ENCODE peak calls at places on chromosomes 1 and 21, in five cellular contexts. C is LHCN-M2; Q is stomach; F is upper lobe of right lung; L is stimulated activated CD4-positive, alpha-beta T cell treated with anti-CD3 and anti-CD28 coated beads, Interleukin-2, amount 100 ng/mL, for 48 hours. K is an unnamed sample.

GRCh38 chr1:62487956-62488355 is 51.1 kb downstream of the USP1 start:
- DNase-seq in C (no peak), Q (no peak), F (no peak), L (no peak), K (no peak)

GRCh38 chr1:64472805-64473204 is 2.9 kb downstream of the CACHD1 start:
- DNase-seq in C (no peak), Q (no peak), L (no peak), F (no peak), K (no peak)

GRCh38 chr1:220796530-220796929 is 9.8 kb downstream of the MTARC1 start:
- DNase-seq in L (no peak), Q (no peak), F (no peak), C (no peak), K (no peak)

GRCh38 chr1:107965112-107965991 is at the start of gene VAV3:
- DNase-seq in C (peak), F (peak), L (peak), Q (peak), K (peak)

GRCh38 chr1:173410133-173410793 is 66.9 kb upstream of the PRDX6 start:
- DNase-seq in F (no peak), C (peak), L (no peak), Q (no peak), K (no peak)

GRCh38 chr1:178609015-178609414 is 96.1 kb downstream of the TEX35 start:
- DNase-seq in F (no peak), C (peak), L (no peak), Q (no peak), K (no peak)

GRCh38 chr1:196309386-196309785 is 298.9 kb downstream of the KCNT2 start:
- DNase-seq in F (no peak), C (peak), Q (no peak), L (no peak), K (no peak)

GRCh38 chr1:1917995-1918900 is 831 bp downstream of the TMEM52 start:
- DNase-seq in C (no peak), Q (no peak), F (peak), L (no peak), K (no peak)

GRCh38 chr21:31795992-31796391 is 64.1 kb upstream of the SCAF4 start:
- DNase-seq in Q (no peak), C (no peak), L (no peak), F (no peak), K (no peak)

GRCh38 chr21:39715804-39716397 is 29.1 kb upstream of the IGSF5 start:
- DNase-seq in Q (peak), L (peak), C (peak), F (no peak), K (peak)

GRCh38 chr21:38306833-38307232 is 50.0 kb downstream of the KCNJ15 start:
- DNase-seq in L (no peak), F (no peak), C (peak), Q (no peak), K (no peak)

GRCh38 chr21:17911628-17912027 is 92.5 kb upstream of the C21orf91 start:
- DNase-seq in L (no peak), Q (no peak), C (peak), F (no peak), K (no peak)

GRCh38 chr1:234980657-234981396 is 147.8 kb downstream of the TOMM20 start:
- DNase-seq in Q (peak), F (peak), C (peak), L (peak), K (no peak)

GRCh38 chr1:113519561-113519960 is 129.2 kb downstream of the MAGI3 start:
- DNase-seq in C (peak), L (no peak), Q (no peak), F (no peak), K (no peak)

GRCh38 chr1:164647211-164647610 is 88.2 kb downstream of the PBX1 start:
- DNase-seq in F (no peak), Q (no peak), L (no peak), C (no peak), K (no peak)

GRCh38 chr1:231776006-231776707 is 149.6 kb downstream of the DISC1 start:
- DNase-seq in Q (no peak), L (no peak), F (no peak), C (no peak), K (no peak)

GRCh38 chr1:17768651-17769241 is 13.6 kb downstream of the ACTL8 start:
- DNase-seq in C (peak), L (no peak), Q (no peak), F (no peak), K (no peak)

GRCh38 chr1:116170901-116171589 is 59.8 kb downstream of the MAB21L3 start:
- DNase-seq in C (no peak), F (no peak), Q (no peak), L (no peak), K (no peak)

GRCh38 chr1:51669191-51669590 is 52.3 kb downstream of the OSBPL9 start:
- DNase-seq in F (no peak), L (no peak), Q (no peak), C (no peak), K (no peak)

GRCh38 chr1:17248781-17249180 is at the start of gene PADI3:
- DNase-seq in L (no peak), Q (no peak), C (no peak), F (no peak), K (no peak)

GRCh38 chr1:240136402-240136801 is 44.7 kb downstream of the FMN2 start:
- DNase-seq in L (no peak), C (peak), Q (no peak), F (no peak), K (no peak)

GRCh38 chr1:151909167-151910149 is at the start of gene THEM4:
- DNase-seq in L (peak), Q (peak), F (peak), C (peak), K (peak)

GRCh38 chr1:212283741-212284140 is 1.5 kb upstream of the PPP2R5A start:
- DNase-seq in F (no peak), Q (no peak), C (no peak), L (no peak), K (no peak)

GRCh38 chr1:43814401-43814800 is 107.1 kb downstream of the ST3GAL3 start:
- DNase-seq in F (no peak), L (no peak), C (no peak), Q (no peak), K (no peak)

GRCh38 chr1:10979483-10979920 is 33.0 kb upstream of the TARDBP start:
- DNase-seq in L (no peak), F (no peak), Q (no peak), C (peak), K (no peak)

GRCh38 chr1:198598796-198599321 is 40.0 kb upstream of the PTPRC start:
- DNase-seq in F (no peak), C (no peak), Q (no peak), L (no peak), K (no peak)

GRCh38 chr1:162632743-162633326 is 571 bp downstream of the DDR2 start:
- DNase-seq in C (peak), L (no peak), Q (no peak), F (no peak), K (no peak)

GRCh38 chr1:173122958-173123852 is 72.5 kb upstream of the TNFSF18 start:
- DNase-seq in L (no peak), C (peak), Q (peak), F (peak), K (no peak)

GRCh38 chr1:213604477-213604876 is 383.3 kb upstream of the PROX1 start:
- DNase-seq in L (no peak), Q (no peak), C (no peak), F (no peak), K (no peak)

GRCh38 chr1:107076846-107077245 is 20.4 kb downstream of the PRMT6 start:
- DNase-seq in L (no peak), Q (no peak), C (peak), F (no peak), K (no peak)

GRCh38 chr1:156571261-156571958 is 955 bp downstream of the IQGAP3 start:
- DNase-seq in L (no peak), Q (no peak), F (no peak), C (peak), K (no peak)

GRCh38 chr1:227894831-227895451 is 52.8 kb downstream of the WNT9A start:
- DNase-seq in C (no peak), L (no peak), Q (peak), F (no peak), K (no peak)

GRCh38 chr1:15843826-15844572 is 3.5 kb upstream of the SPEN start:
- DNase-seq in Q (no peak), F (no peak), L (no peak), C (no peak), K (no peak)

GRCh38 chr1:185314416-185314815 is 2.6 kb downstream of the IVNS1ABP start:
- DNase-seq in F (no peak), C (no peak), L (no peak), Q (no peak), K (no peak)

GRCh38 chr21:36769051-36769867 is 70.3 kb downstream of the SIM2 start:
- DNase-seq in C (no peak), F (no peak), L (no peak), Q (no peak), K (no peak)

GRCh38 chr1:12453400-12454343 is 164.3 kb downstream of the DHRS3 start:
- DNase-seq in F (no peak), Q (no peak), L (no peak), C (no peak), K (no peak)

K was measured in NCI-H524.